ENCODE peak calls at places on chromosomes 13 and 19, in six cellular contexts. U is stimulated activated CD4-positive, alpha-beta T cell treated with anti-CD3 and anti-CD28 coated beads, Interleukin-15, amount 100 ng/mL, for 1 hour; J is glutamatergic neuron; A is kidney tubule cell; W is posterior cingulate gyrus; Z is hepatocyte. F is an unnamed sample.

GRCh38 chr19:34336781-34337271 is 28.2 kb upstream of the GPI start:
- DNase-seq in W (no peak), A (peak; percentile 38), Z (peak; percentile 63), U (no peak), J (no peak), F (no peak)

GRCh38 chr19:19385900-19386339 is 19.6 kb upstream of the GATAD2A start:
- DNase-seq in J (peak; percentile 74), W (peak; percentile 22), Z (no peak), A (no peak), U (peak; percentile 32), F (no peak)

GRCh38 chr19:55585658-55586339 is 5.2 kb upstream of the ZNF579 start:
- DNase-seq in W (peak; percentile 64), U (no peak), Z (peak; percentile 93), A (peak; percentile 83), J (peak; percentile 92), F (no peak)

GRCh38 chr13:83753912-83754624 is 128.2 kb downstream of the SLITRK1 start:
- DNase-seq in U (no peak), J (no peak), A (no peak), W (no peak), Z (no peak), F (no peak)

GRCh38 chr19:42199440-42200115 is 17.9 kb downstream of the DEDD2 start:
- DNase-seq in A (no peak), Z (no peak), U (peak; percentile 18), J (no peak), W (no peak), F (no peak)

GRCh38 chr19:56885173-56885679 is 44.7 kb upstream of the PEG3 start:
- DNase-seq in W (no peak), A (no peak), Z (no peak), J (peak; percentile 14), U (no peak), F (no peak)

GRCh38 chr13:25598421-25598820 is 226.6 kb downstream of the ATP8A2 start:
- DNase-seq in A (no peak), W (no peak), J (no peak), U (no peak), Z (no peak), F (no peak)

GRCh38 chr19:12838893-12839656 is 760 bp downstream of the MAST1 start:
- DNase-seq in U (no peak), W (no peak), J (peak; percentile 47), Z (no peak), A (no peak), F (no peak)

GRCh38 chr19:33463194-33463593 is 58.4 kb downstream of the PEPD start:
- DNase-seq in W (no peak), Z (no peak), U (no peak), J (peak; percentile 6), A (no peak), F (no peak)

GRCh38 chr13:34577051-34577450 is 365.0 kb upstream of the NBEA start:
- DNase-seq in J (no peak), W (no peak), A (peak; percentile 59), Z (no peak), U (no peak), F (peak; percentile 25)

GRCh38 chr13:26971990-26972888 is 199.4 kb downstream of the USP12 start:
- DNase-seq in U (no peak), J (no peak), A (peak; percentile 65), Z (peak; percentile 68), W (no peak), F (no peak)

GRCh38 chr19:14561832-14562351 is 10.0 kb downstream of the NDUFB7 start:
- DNase-seq in A (peak; percentile 57), U (no peak), Z (peak; percentile 18), J (peak; percentile 60), W (peak; percentile 73), F (peak; percentile 62)